ENCODE peak calls at places on chromosomes 3 and 15, in seven cellular contexts. A, R, K, G, E, S and L are unnamed samples.

GRCh38 chr3:146187334-146187950 is 26.5 kb upstream of the PLOD2 start:
- DNase-seq in A (no peak), R (peak; percentile 8), K (no peak), G (no peak), E (no peak), S (peak; percentile 41), L (peak; percentile 41)

GRCh38 chr15:74573987-74574386 is 33.0 kb downstream of the ARID3B start:
- DNase-seq in A (no peak), R (no peak), K (no peak), G (no peak), E (no peak), S (peak; percentile 53), L (peak; percentile 56)

GRCh38 chr15:50907866-50908208 is 646 bp upstream of the AP4E1 start:
- DNase-seq in A (no peak), R (peak; percentile 63), K (no peak), G (peak; percentile 27), E (no peak), S (no peak), L (peak; percentile 24)

GRCh38 chr15:31498756-31499155 is 172.1 kb downstream of the KLF13 start:
- DNase-seq in A (no peak), R (no peak), K (no peak), G (no peak), E (no peak), S (no peak), L (no peak)

GRCh38 chr3:179028408-179028807 is 43.2 kb downstream of the ZMAT3 start:
- DNase-seq in A (no peak), R (no peak), K (no peak), G (no peak), E (no peak), S (no peak), L (no peak)

GRCh38 chr15:79540551-79540950 is 108.4 kb downstream of the MINAR1 start:
- DNase-seq in A (no peak), R (peak; percentile 36), K (no peak), G (no peak), E (no peak), S (peak; percentile 7), L (no peak)

GRCh38 chr15:73797366-73798158 is 44.4 kb upstream of the INSYN1 start:
- DNase-seq in A (no peak), R (no peak), K (no peak), G (no peak), E (no peak), S (no peak), L (no peak)

GRCh38 chr3:178603735-178604134 is 67.5 kb downstream of the KCNMB2 start:
- DNase-seq in A (no peak), R (no peak), K (no peak), G (no peak), E (no peak), S (no peak), L (no peak)

GRCh38 chr3:100029689-100030088 is 84.6 kb downstream of the FILIP1L start:
- DNase-seq in A (no peak), R (no peak), K (no peak), G (no peak), E (no peak), S (no peak), L (no peak)